ENCODE peak calls at places on chromosomes 2 and 18, in six cellular contexts. B is CD4-positive, alpha-beta memory T cell; F is tibial nerve; Y is endodermal cell; L is fibroblast of lung; S is lower lobe of right lung. D is an unnamed sample.
A peak's percentile ranks its signal among the peaks of the same experiment; 100 is the strongest.

GRCh38 chr2:207777124-207777523 is 7.4 kb upstream of the FZD5 start:
- DNase-seq in B (no peak), F (no peak), Y (peak; percentile 37), L (no peak), S (no peak), D (no peak)

GRCh38 chr2:181106789-181107418 is 126.5 kb downstream of the UBE2E3 start:
- DNase-seq in B (no peak), F (no peak), Y (no peak), L (peak; percentile 95), S (no peak), D (no peak)

GRCh38 chr2:238449909-238450417 is 23.2 kb downstream of the ASB1 start:
- DNase-seq in B (no peak), F (peak; percentile 82), Y (no peak), L (peak; percentile 66), S (peak; percentile 72), D (no peak)

GRCh38 chr2:122340246-122340645 is 584.8 kb downstream of the TSN start:
- DNase-seq in B (no peak), F (no peak), Y (no peak), L (no peak), S (no peak), D (no peak)

GRCh38 chr2:200218645-200219044 is 87.8 kb upstream of the SPATS2L start:
- DNase-seq in B (no peak), F (no peak), Y (no peak), L (no peak), S (no peak), D (no peak)

GRCh38 chr2:163692611-163693482 is 43.0 kb downstream of the FIGN start:
- DNase-seq in B (no peak), F (no peak), Y (peak; percentile 55), L (peak; percentile 51), S (no peak), D (no peak)

GRCh38 chr2:39881948-39882347 is 102.9 kb upstream of the THUMPD2 start:
- DNase-seq in B (no peak), F (no peak), Y (no peak), L (no peak), S (no peak), D (no peak)

GRCh38 chr2:240964221-240964853 is 34.1 kb upstream of the SNED1 start:
- DNase-seq in B (no peak), F (no peak), Y (peak; percentile 35), L (no peak), S (peak; percentile 46), D (no peak)

GRCh38 chr2:162731917-162732804 is 106.4 kb downstream of the KCNH7 start:
- DNase-seq in B (peak; percentile 7), F (no peak), Y (no peak), L (no peak), S (no peak), D (no peak)

GRCh38 chr2:218607436-218608115 is at the start of gene PLCD4:
- DNase-seq in B (no peak), F (peak; percentile 31), Y (peak; percentile 68), L (peak; percentile 83), S (no peak), D (no peak)

GRCh38 chr2:178301595-178302324 is 107.4 kb downstream of the OSBPL6 start:
- DNase-seq in B (no peak), F (no peak), Y (no peak), L (no peak), S (peak; percentile 45), D (no peak)

GRCh38 chr18:2337552-2338141 is 233.7 kb downstream of the METTL4 start:
- DNase-seq in B (peak; percentile 36), F (peak; percentile 44), Y (peak; percentile 85), L (peak; percentile 50), S (no peak), D (peak; percentile 18)

DNA sequence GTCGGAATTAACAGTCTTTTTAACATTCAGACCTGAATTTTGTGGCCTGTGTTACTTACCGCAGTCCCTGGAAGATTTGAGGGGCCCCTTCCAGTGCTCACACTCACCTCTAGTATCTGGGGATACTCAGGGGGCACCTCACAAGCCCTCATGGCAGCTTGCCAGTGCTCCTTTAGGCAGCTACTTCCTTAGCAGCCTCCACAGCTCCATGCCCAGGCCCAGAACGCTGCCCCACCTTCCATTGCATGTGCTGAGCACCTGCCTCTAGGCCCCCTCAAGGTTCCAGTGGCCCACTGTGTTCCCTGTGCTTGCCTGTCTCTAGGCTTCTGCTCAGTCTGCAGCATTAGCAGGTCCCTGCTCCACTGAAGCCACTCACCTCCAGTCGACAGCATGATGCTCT is 30.0 kb upstream of the PLA2R1 start:
- DNase-seq in B (no peak), F (no peak), Y (no peak), L (no peak), S (no peak), D (no peak)
- H3K9me3 ChIP-seq in B (no peaks in the 10 kb centered on the region), F (peaks cover 5% of the 10 kb centered on the region), Y (peaks cover 50% of the 10 kb centered on the region), L (no peaks in the 10 kb centered on the region), S (peaks cover 25% of the 10 kb centered on the region), D (peaks cover 9% of the 10 kb centered on the region)

DNA sequence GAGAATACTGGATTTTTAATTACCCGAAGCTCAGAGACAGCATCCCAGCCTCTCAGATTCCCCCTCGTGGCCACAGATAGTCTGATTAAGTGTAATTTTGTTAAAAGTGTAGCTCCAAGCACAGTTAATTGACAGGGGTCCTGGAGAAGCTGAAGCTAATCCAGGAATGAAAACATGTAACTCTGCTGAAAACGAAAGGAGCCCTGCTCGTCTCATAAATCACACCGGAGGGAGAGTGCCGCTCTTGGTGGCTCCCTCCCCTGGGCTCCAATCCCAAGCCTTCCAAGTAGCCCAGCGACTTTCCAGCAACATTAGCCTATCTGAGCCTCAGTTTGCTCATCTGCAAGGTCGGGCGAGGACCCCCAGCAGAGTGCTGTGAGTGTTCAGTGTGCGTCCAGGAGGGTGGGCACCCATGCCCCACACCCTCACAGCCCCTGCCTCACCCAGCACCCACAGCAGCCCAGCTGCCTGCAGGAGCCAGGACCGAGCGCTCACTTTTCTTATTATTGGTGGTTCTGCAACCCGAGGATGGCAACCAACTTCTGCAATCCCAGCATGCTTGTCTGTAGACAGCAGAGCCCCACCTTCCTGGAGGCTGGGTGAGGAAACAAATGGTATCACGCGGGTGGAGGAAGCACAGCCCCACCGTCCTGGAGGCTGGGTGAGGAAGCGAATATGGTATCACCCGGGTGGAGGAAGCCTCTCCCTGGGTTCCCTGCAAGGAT is 220.8 kb upstream of the RAB6C start:
- DNase-seq in B (no peak), F (peak; percentile 33), Y (peak; percentile 67), L (no peak), S (peak; percentile 73), D (no peak)
- H3K9me3 ChIP-seq in B (no peaks in the 10 kb centered on the region), F (no peaks in the 10 kb centered on the region), Y (no peaks in the 10 kb centered on the region), L (no peaks in the 10 kb centered on the region), S (no peaks in the 10 kb centered on the region), D (no peaks in the 10 kb centered on the region)

DNA sequence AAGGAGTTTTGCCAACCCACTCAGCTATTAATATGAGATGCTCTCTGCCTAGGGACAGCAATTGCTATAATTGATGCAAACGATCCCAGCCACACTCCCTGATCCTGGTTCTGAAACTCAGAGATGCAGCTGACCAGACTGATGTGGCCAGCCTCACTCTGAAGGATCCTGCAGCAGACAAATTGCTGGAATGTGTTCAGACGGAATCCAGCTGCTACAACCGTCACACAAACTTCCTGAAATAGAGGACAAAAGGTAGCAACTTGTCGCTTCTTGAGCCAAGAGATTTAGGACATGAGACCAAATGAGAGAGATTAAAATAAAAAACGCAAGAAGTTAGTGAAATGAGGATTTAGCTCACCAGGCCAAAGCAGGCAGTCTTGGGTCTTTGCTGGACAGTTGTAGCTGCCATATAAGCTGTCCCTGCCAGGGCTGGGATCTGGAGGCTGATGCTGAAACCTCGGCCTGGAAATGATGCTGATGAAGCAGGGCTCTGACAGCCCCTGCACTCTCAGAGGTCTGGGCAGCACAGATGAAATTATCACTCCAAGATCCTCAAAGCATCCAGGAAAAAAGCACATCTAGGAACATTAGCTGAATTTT is 8.3 kb upstream of the YWHAQ start:
- DNase-seq in B (no peak), F (no peak), Y (no peak), L (peak; percentile 53), S (no peak), D (no peak)
- H3K9me3 ChIP-seq in B (no peaks in the 10 kb centered on the region), F (no peaks in the 10 kb centered on the region), Y (no peaks in the 10 kb centered on the region), L (no peaks in the 10 kb centered on the region), S (no peaks in the 10 kb centered on the region), D (no peaks in the 10 kb centered on the region)

GRCh38 chr18:80009661-80010550 is 21.5 kb upstream of the TXNL4A start:
- DNase-seq in B (no peak), F (no peak), Y (no peak), L (peak; percentile 97), S (no peak), D (no peak)

GRCh38 chr18:80010551-80010906 is 22.2 kb upstream of the TXNL4A start:
- DNase-seq in B (no peak), F (no peak), Y (no peak), L (no peak), S (no peak), D (no peak)

GRCh38 chr18:80006726-80007125 is 18.4 kb upstream of the TXNL4A start:
- DNase-seq in B (no peak), F (no peak), Y (no peak), L (no peak), S (no peak), D (no peak)

DNA sequence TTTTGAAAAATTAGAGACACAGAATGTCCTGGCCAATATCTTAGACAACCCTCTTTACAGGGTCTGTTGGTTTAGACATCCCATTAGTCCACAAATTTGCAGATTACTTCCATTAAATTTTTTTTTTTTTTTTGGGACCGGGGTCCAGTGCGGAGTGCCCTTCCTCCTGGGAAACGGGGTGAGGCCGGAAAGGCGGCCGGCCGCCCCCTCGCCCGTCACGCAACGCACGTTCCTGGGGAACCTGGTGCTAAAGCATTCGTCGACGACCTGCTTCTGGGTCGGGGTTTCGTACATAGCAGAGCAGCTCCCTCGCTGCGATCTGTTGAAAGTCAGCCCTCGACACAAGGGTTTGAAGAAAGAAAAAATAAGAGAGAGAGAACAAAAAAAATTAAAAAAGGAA is 21.5 kb upstream of the RBFA start:
- DNase-seq in B (no peak), F (no peak), Y (no peak), L (no peak), S (no peak), D (no peak)
- H3K9me3 ChIP-seq in B (no peaks in the 10 kb centered on the region), F (no peaks in the 10 kb centered on the region), Y (peaks cover 5% of the 10 kb centered on the region), L (no peaks in the 10 kb centered on the region), S (peaks cover 10% of the 10 kb centered on the region), D (no peaks in the 10 kb centered on the region)

GRCh38 chr2:1170711-1171110 is 220.1 kb downstream of the SNTG2 start:
- DNase-seq in B (no peak), F (no peak), Y (no peak), L (no peak), S (no peak), D (no peak)
- H3K9me3 ChIP-seq in B (no peaks in the 10 kb centered on the region), F (no peaks in the 10 kb centered on the region), Y (peaks cover 11% of the 10 kb centered on the region), L (no peaks in the 10 kb centered on the region), S (no peaks in the 10 kb centered on the region), D (no peaks in the 10 kb centered on the region)

D was measured in T-helper 17 cell.